ENCODE peak calls at places on chromosome 14, in ten cellular contexts. One of them, this sample, is unnamed.

GRCh38 chr14:93717222-93717967 is 70.9 kb downstream of the PRIMA1 start:
- DNase-seq in caudate nucleus: no peak
- DNase-seq in left cardiac atrium: no peak
- DNase-seq in cardiac fibroblast: no peak
- DNase-seq in A549: no peak
- DNase-seq in NCI-H2081: no peak
- DNase-seq in nucleus accumbens: no peak
- DNase-seq in AG08396: no peak
- DNase-seq in stimulated activated naive CD4-positive, alpha-beta T cell: no peak
- DNase-seq in NCI-H1694: no peak
- DNase-seq in this sample: no peak

GRCh38 chr14:31206536-31207286 is 882 bp downstream of the HECTD1 start:
- DNase-seq in caudate nucleus: no peak
- DNase-seq in left cardiac atrium: peak
- DNase-seq in cardiac fibroblast: no peak
- DNase-seq in A549: no peak
- DNase-seq in NCI-H2081: no peak
- DNase-seq in nucleus accumbens: peak
- DNase-seq in AG08396: peak
- DNase-seq in stimulated activated naive CD4-positive, alpha-beta T cell: peak
- DNase-seq in NCI-H1694: no peak
- DNase-seq in this sample: peak

GRCh38 chr14:76647699-76648298 is 113.5 kb upstream of the VASH1 start:
- DNase-seq in caudate nucleus: no peak
- DNase-seq in left cardiac atrium: no peak
- DNase-seq in cardiac fibroblast: peak
- DNase-seq in A549: peak
- DNase-seq in NCI-H2081: peak
- DNase-seq in nucleus accumbens: no peak
- DNase-seq in AG08396: peak
- DNase-seq in stimulated activated naive CD4-positive, alpha-beta T cell: no peak
- DNase-seq in NCI-H1694: peak
- DNase-seq in this sample: peak

GRCh38 chr14:42149609-42150261 is 543.1 kb downstream of the LRFN5 start:
- DNase-seq in caudate nucleus: no peak
- DNase-seq in left cardiac atrium: no peak
- DNase-seq in cardiac fibroblast: no peak
- DNase-seq in A549: no peak
- DNase-seq in NCI-H2081: no peak
- DNase-seq in nucleus accumbens: no peak
- DNase-seq in AG08396: no peak
- DNase-seq in stimulated activated naive CD4-positive, alpha-beta T cell: no peak
- DNase-seq in NCI-H1694: no peak
- DNase-seq in this sample: no peak

GRCh38 chr14:71050227-71050823 is 143.1 kb downstream of the PCNX1 start:
- DNase-seq in caudate nucleus: no peak
- DNase-seq in left cardiac atrium: no peak
- DNase-seq in cardiac fibroblast: peak
- DNase-seq in A549: no peak
- DNase-seq in NCI-H2081: no peak
- DNase-seq in nucleus accumbens: no peak
- DNase-seq in AG08396: no peak
- DNase-seq in stimulated activated naive CD4-positive, alpha-beta T cell: no peak
- DNase-seq in NCI-H1694: no peak
- DNase-seq in this sample: no peak

GRCh38 chr14:50320279-50320678 is 8.2 kb downstream of the DMAC2L start:
- DNase-seq in caudate nucleus: no peak
- DNase-seq in left cardiac atrium: no peak
- DNase-seq in cardiac fibroblast: peak
- DNase-seq in A549: no peak
- DNase-seq in NCI-H2081: no peak
- DNase-seq in nucleus accumbens: no peak
- DNase-seq in AG08396: peak
- DNase-seq in stimulated activated naive CD4-positive, alpha-beta T cell: no peak
- DNase-seq in NCI-H1694: no peak
- DNase-seq in this sample: no peak

GRCh38 chr14:31425905-31426304 is 5.6 kb upstream of the HEATR5A start:
- DNase-seq in caudate nucleus: no peak
- DNase-seq in left cardiac atrium: no peak
- DNase-seq in cardiac fibroblast: no peak
- DNase-seq in A549: no peak
- DNase-seq in NCI-H2081: no peak
- DNase-seq in nucleus accumbens: no peak
- DNase-seq in AG08396: no peak
- DNase-seq in stimulated activated naive CD4-positive, alpha-beta T cell: no peak
- DNase-seq in NCI-H1694: no peak
- DNase-seq in this sample: no peak

GRCh38 chr14:90968025-90968424 is 92.4 kb downstream of the RPS6KA5 start:
- DNase-seq in caudate nucleus: no peak
- DNase-seq in left cardiac atrium: no peak
- DNase-seq in cardiac fibroblast: peak
- DNase-seq in A549: no peak
- DNase-seq in NCI-H2081: no peak
- DNase-seq in nucleus accumbens: no peak
- DNase-seq in AG08396: no peak
- DNase-seq in stimulated activated naive CD4-positive, alpha-beta T cell: no peak
- DNase-seq in NCI-H1694: no peak
- DNase-seq in this sample: no peak

GRCh38 chr14:85907536-85907935 is 377.6 kb downstream of the FLRT2 start:
- DNase-seq in caudate nucleus: no peak
- DNase-seq in left cardiac atrium: no peak
- DNase-seq in cardiac fibroblast: no peak
- DNase-seq in A549: no peak
- DNase-seq in NCI-H2081: no peak
- DNase-seq in nucleus accumbens: no peak
- DNase-seq in AG08396: no peak
- DNase-seq in stimulated activated naive CD4-positive, alpha-beta T cell: no peak
- DNase-seq in NCI-H1694: no peak
- DNase-seq in this sample: no peak

GRCh38 chr14:43765474-43765873 is 741.6 kb downstream of the FSCB start:
- DNase-seq in caudate nucleus: no peak
- DNase-seq in left cardiac atrium: no peak
- DNase-seq in cardiac fibroblast: no peak
- DNase-seq in A549: no peak
- DNase-seq in NCI-H2081: no peak
- DNase-seq in nucleus accumbens: no peak
- DNase-seq in AG08396: no peak
- DNase-seq in stimulated activated naive CD4-positive, alpha-beta T cell: no peak
- DNase-seq in NCI-H1694: no peak
- DNase-seq in this sample: no peak

GRCh38 chr14:29390046-29390841 is 537.4 kb downstream of the PRKD1 start:
- DNase-seq in caudate nucleus: no peak
- DNase-seq in left cardiac atrium: no peak
- DNase-seq in cardiac fibroblast: no peak
- DNase-seq in A549: no peak
- DNase-seq in NCI-H2081: peak
- DNase-seq in nucleus accumbens: no peak
- DNase-seq in AG08396: no peak
- DNase-seq in stimulated activated naive CD4-positive, alpha-beta T cell: no peak
- DNase-seq in NCI-H1694: no peak
- DNase-seq in this sample: peak

This sample was measured in neural crest cell.